ENCODE peak calls at places on chromosomes 11 and 22, in six cellular contexts. S is sigmoid colon, W is Karpas-422, M is tibial nerve, T is testis, X is ovary. B is an unnamed sample.

GRCh38 chr11:126871792-126872191 is 128.8 kb downstream of the KIRREL3 start:
- DNase-seq in S (no peak), W (no peak), M (no peak), T (no peak), X (no peak), B (no peak)

GRCh38 chr11:12448131-12448939 is 71.0 kb downstream of the PARVA start:
- DNase-seq in S (no peak), W (no peak), M (no peak), T (no peak), X (no peak), B (no peak)

GRCh38 chr11:122784325-122785155 is 53.8 kb upstream of the CRTAM start:
- DNase-seq in S (peak; percentile 77), W (no peak), M (peak; percentile 77), T (peak; percentile 81), X (peak; percentile 78), B (peak; percentile 64)

GRCh38 chr22:28239941-28240340 is 320.9 kb upstream of the PITPNB start:
- DNase-seq in S (no peak), W (no peak), M (no peak), T (no peak), X (no peak), B (no peak)

GRCh38 chr11:14519692-14520085 is 497 bp downstream of the PSMA1 start:
- DNase-seq in S (no peak), W (no peak), M (no peak), T (no peak), X (no peak), B (no peak)

GRCh38 chr11:74460481-74461154 is 6.7 kb downstream of the KCNE3 start:
- DNase-seq in S (no peak), W (no peak), M (no peak), T (no peak), X (no peak), B (peak; percentile 58)

GRCh38 chr11:76742912-76743311 is 40.2 kb upstream of the TSKU start:
- DNase-seq in S (no peak), W (peak; percentile 27), M (no peak), T (no peak), X (no peak), B (no peak)

GRCh38 chr11:27719575-27719925 is 19.3 kb upstream of the BDNF start:
- DNase-seq in S (no peak), W (no peak), M (no peak), T (no peak), X (no peak), B (no peak)

GRCh38 chr22:48885271-48885918 is 942.3 kb downstream of the BRD1 start:
- DNase-seq in S (peak; percentile 54), W (no peak), M (no peak), T (no peak), X (no peak), B (no peak)

GRCh38 chr11:72321381-72321996 is 77.5 kb upstream of the PHOX2A start:
- DNase-seq in S (no peak), W (no peak), M (no peak), T (no peak), X (no peak), B (no peak)

GRCh38 chr22:31840581-31840980 is 86.8 kb downstream of the DEPDC5 start:
- DNase-seq in S (no peak), W (no peak), M (no peak), T (no peak), X (no peak), B (no peak)

GRCh38 chr11:30553521-30554110 is 32.5 kb downstream of the MPPED2 start:
- DNase-seq in S (no peak), W (no peak), M (no peak), T (no peak), X (no peak), B (no peak)

GRCh38 chr11:14454861-14455632 is 44.6 kb downstream of the COPB1 start:
- DNase-seq in S (no peak), W (peak; percentile 75), M (no peak), T (no peak), X (no peak), B (no peak)

GRCh38 chr11:69300124-69301032 is 6.4 kb downstream of the MYEOV start:
- DNase-seq in S (no peak), W (peak; percentile 35), M (no peak), T (no peak), X (no peak), B (no peak)

GRCh38 chr11:61922539-61922938 is 5.2 kb upstream of the RAB3IL1 start:
- DNase-seq in S (peak; percentile 95), W (no peak), M (peak; percentile 87), T (peak; percentile 85), X (peak; percentile 91), B (peak; percentile 93)

GRCh38 chr22:39723899-39724351 is 153.4 kb downstream of the CACNA1I start:
- DNase-seq in S (no peak), W (no peak), M (no peak), T (peak; percentile 81), X (no peak), B (no peak)

GRCh38 chr11:61769169-61769920 is 16.9 kb downstream of the MYRF start:
- DNase-seq in S (no peak), W (no peak), M (no peak), T (no peak), X (peak; percentile 50), B (no peak)

GRCh38 chr11:46701078-46701654 is 335 bp downstream of the ZNF408 start:
- DNase-seq in S (no peak), W (peak; percentile 51), M (no peak), T (no peak), X (no peak), B (no peak)

GRCh38 chr11:21174781-21175180 is 505.4 kb downstream of the NELL1 start:
- DNase-seq in S (no peak), W (no peak), M (no peak), T (no peak), X (no peak), B (no peak)

GRCh38 chr22:33770723-33771122 is 149.6 kb downstream of the LARGE1 start:
- DNase-seq in S (no peak), W (no peak), M (no peak), T (no peak), X (no peak), B (no peak)

GRCh38 chr22:37968452-37969251 is 15.2 kb downstream of the POLR2F start:
- DNase-seq in S (no peak), W (no peak), M (no peak), T (no peak), X (no peak), B (no peak)

GRCh38 chr11:12702999-12703453 is 28.8 kb downstream of the TEAD1 start:
- DNase-seq in S (no peak), W (no peak), M (no peak), T (no peak), X (no peak), B (no peak)

GRCh38 chr11:108882211-108882831 is 217.5 kb downstream of the DDX10 start:
- DNase-seq in S (no peak), W (no peak), M (no peak), T (no peak), X (no peak), B (no peak)

GRCh38 chr11:108881136-108881535 is 216.3 kb downstream of the DDX10 start:
- DNase-seq in S (no peak), W (no peak), M (no peak), T (no peak), X (no peak), B (no peak)

GRCh38 chr11:108875134-108875533 is 210.3 kb downstream of the DDX10 start:
- DNase-seq in S (no peak), W (no peak), M (no peak), T (no peak), X (no peak), B (no peak)

DNA sequence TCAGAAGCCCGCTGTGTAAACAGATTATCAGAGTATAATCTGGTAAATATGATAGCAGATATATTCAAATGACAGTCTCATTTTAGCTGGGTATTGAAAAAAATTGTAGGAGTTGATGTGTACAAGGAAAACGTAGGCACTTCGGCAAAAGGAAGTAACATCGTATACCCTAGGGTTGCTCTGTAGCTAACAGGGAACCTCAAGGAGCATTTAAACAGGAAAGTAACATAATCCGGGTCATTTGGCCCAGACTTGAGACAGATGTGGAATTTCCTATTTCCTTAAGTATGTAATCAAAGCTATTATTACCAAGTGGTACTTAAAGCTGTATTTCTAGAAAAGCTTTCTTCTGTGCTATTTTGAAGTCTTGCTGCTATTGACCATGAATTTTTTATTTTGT is 215.6 kb downstream of the DDX10 start:
- DNase-seq in S (no peak), W (no peak), M (no peak), T (no peak), X (no peak), B (no peak)
- H3K4me3 ChIP-seq in S (no peak overlapping the region), W (no peak overlapping the region), M (no peak overlapping the region), T (no peak overlapping the region), X (no peak overlapping the region), B (no peak overlapping the region)

DNA sequence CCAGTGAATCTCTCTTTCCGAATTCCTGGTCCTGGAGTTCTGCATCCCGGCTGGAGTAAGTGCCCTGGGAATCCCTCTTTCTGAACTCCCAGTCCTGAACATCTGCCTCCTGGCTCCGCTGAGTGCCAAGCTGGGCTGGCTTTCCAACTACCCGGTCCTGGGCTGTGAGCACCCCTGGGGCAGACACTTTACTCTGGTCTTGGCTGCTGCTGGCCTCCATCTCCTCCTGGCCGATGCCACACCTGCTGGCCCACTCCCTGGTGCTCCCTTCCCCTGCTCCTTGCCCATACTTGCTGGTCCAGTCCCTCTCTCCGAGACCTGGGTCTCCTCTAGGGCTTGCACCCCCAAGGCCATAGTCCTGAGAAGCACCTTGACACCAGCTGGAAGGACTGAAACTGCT is 14.7 kb downstream of the TNKS1BP1 start:
- DNase-seq in S (no peak), W (no peak), M (no peak), T (no peak), X (no peak), B (no peak)
- H3K27ac ChIP-seq in S (peak overlapping the region; percentile 72), W (no peak overlapping the region), M (peak overlapping the region; percentile 92), T (peak overlapping the region; percentile 65), X (peak overlapping the region; percentile 62), B (peak overlapping the region; percentile 83)

DNA sequence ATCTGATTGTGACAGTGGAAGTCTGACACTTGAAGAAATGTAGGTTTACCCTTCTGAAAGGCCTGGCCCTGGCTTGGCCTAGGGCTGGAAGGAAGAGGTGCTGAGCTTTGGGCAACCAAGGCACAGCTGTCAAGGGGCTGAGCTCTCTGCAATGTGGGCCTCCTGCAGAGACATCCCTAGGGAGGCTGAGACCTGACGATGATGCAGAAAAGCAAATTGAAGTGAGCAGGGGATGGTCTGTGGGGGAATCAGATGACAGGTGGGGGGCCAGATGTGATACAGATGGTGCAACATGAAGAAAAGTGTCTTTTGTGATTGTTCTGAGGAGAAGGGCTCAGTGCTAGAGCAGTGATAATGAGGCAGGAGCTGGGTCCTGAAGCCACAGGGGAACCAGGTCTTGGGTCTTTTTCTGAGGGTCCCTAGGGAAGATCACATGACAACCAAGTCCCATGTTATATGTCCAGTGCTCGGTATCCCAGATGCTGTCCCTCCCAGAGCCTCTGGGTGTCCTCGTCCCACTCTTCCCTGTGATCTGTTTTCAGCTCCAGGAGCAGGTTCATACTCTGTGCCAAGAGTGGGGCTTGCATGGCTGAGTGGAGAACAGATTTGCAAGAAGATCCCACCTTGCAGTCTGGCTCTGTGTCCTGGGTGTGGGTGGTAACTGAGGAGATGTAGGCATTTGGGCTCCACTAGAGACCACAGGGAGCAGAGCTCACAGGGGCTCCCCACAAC is 79.9 kb upstream of the VPREB1 start:
- DNase-seq in S (no peak), W (peak; percentile 96), M (no peak), T (no peak), X (no peak), B (no peak)
- H3K4me3 ChIP-seq in S (no peak overlapping the region), W (peak overlapping the region; percentile 25), M (no peak overlapping the region), T (no peak overlapping the region), X (no peak overlapping the region), B (no peak overlapping the region)

GRCh38 chr22:20549232-20549841 is 41.9 kb downstream of the MED15 start:
- DNase-seq in S (peak; percentile 76), W (no peak), M (no peak), T (no peak), X (peak; percentile 44), B (no peak)
- H3K27ac ChIP-seq in S (peak overlapping the region; percentile 87), W (no peak overlapping the region), M (peak overlapping the region; percentile 93), T (peak overlapping the region; percentile 75), X (peak overlapping the region; percentile 75), B (peak overlapping the region; percentile 86)

GRCh38 chr22:45441158-45441557 is 27.7 kb downstream of the RIBC2 start:
- DNase-seq in S (peak; percentile 84), W (peak; percentile 68), M (peak; percentile 66), T (peak; percentile 82), X (peak; percentile 70), B (peak; percentile 77)
- H3K4me3 ChIP-seq in S (no peak overlapping the region), W (no peak overlapping the region), M (no peak overlapping the region), T (no peak overlapping the region), X (no peak overlapping the region), B (no peak overlapping the region)